ENCODE peak calls at places on chromosomes 2 and 18, in ten cellular contexts. One of them, this sample, is unnamed.

GRCh38 chr2:23900927-23901322 is 26.0 kb downstream of the ATAD2B start:
- DNase-seq in psoas muscle: no peak
- DNase-seq in esophagus muscularis mucosa: no peak
- DNase-seq in HepG2: peak
- DNase-seq in cardiac muscle cell: no peak
- DNase-seq in PC-3: peak
- DNase-seq in kidney: no peak
- DNase-seq in HCT116: peak
- DNase-seq in A673: peak
- DNase-seq in heart left ventricle: no peak
- DNase-seq in this sample: peak

GRCh38 chr2:185608799-185609198 is 129.8 kb upstream of the FSIP2 start:
- DNase-seq in psoas muscle: no peak
- DNase-seq in esophagus muscularis mucosa: no peak
- DNase-seq in HepG2: no peak
- DNase-seq in cardiac muscle cell: no peak
- DNase-seq in PC-3: peak
- DNase-seq in kidney: no peak
- DNase-seq in HCT116: peak
- DNase-seq in A673: peak
- DNase-seq in heart left ventricle: no peak
- DNase-seq in this sample: peak

GRCh38 chr2:195656859-195657633 is at the start of gene SLC39A10:
- DNase-seq in psoas muscle: peak
- DNase-seq in esophagus muscularis mucosa: peak
- DNase-seq in HepG2: peak
- DNase-seq in cardiac muscle cell: peak
- DNase-seq in PC-3: peak
- DNase-seq in kidney: peak
- DNase-seq in HCT116: peak
- DNase-seq in A673: peak
- DNase-seq in heart left ventricle: peak
- DNase-seq in this sample: peak

GRCh38 chr2:224520064-224520463 is 65.1 kb downstream of the CUL3 start:
- DNase-seq in psoas muscle: no peak
- DNase-seq in esophagus muscularis mucosa: no peak
- DNase-seq in HepG2: peak
- DNase-seq in cardiac muscle cell: no peak
- DNase-seq in PC-3: peak
- DNase-seq in kidney: no peak
- DNase-seq in HCT116: no peak
- DNase-seq in A673: no peak
- DNase-seq in heart left ventricle: no peak
- DNase-seq in this sample: peak

GRCh38 chr2:196173505-196173904 is 2.1 kb upstream of the STK17B start:
- DNase-seq in psoas muscle: no peak
- DNase-seq in esophagus muscularis mucosa: no peak
- DNase-seq in HepG2: no peak
- DNase-seq in cardiac muscle cell: no peak
- DNase-seq in PC-3: no peak
- DNase-seq in kidney: no peak
- DNase-seq in HCT116: no peak
- DNase-seq in A673: no peak
- DNase-seq in heart left ventricle: no peak
- DNase-seq in this sample: no peak

GRCh38 chr2:68253211-68254068 is 1.1 kb upstream of the PPP3R1 start:
- DNase-seq in psoas muscle: no peak
- DNase-seq in esophagus muscularis mucosa: no peak
- DNase-seq in HepG2: peak
- DNase-seq in cardiac muscle cell: no peak
- DNase-seq in PC-3: peak
- DNase-seq in kidney: no peak
- DNase-seq in HCT116: no peak
- DNase-seq in A673: peak
- DNase-seq in heart left ventricle: no peak
- DNase-seq in this sample: no peak

GRCh38 chr18:22515250-22515649 is 97.5 kb upstream of the CTAGE1 start:
- DNase-seq in psoas muscle: no peak
- DNase-seq in esophagus muscularis mucosa: peak
- DNase-seq in HepG2: no peak
- DNase-seq in cardiac muscle cell: no peak
- DNase-seq in PC-3: no peak
- DNase-seq in kidney: no peak
- DNase-seq in HCT116: no peak
- DNase-seq in A673: no peak
- DNase-seq in heart left ventricle: no peak
- DNase-seq in this sample: no peak

GRCh38 chr2:239392072-239392357 is 8.8 kb downstream of the HDAC4 start:
- DNase-seq in psoas muscle: no peak
- DNase-seq in esophagus muscularis mucosa: no peak
- DNase-seq in HepG2: no peak
- DNase-seq in cardiac muscle cell: no peak
- DNase-seq in PC-3: no peak
- DNase-seq in kidney: no peak
- DNase-seq in HCT116: no peak
- DNase-seq in A673: no peak
- DNase-seq in heart left ventricle: no peak
- DNase-seq in this sample: no peak

GRCh38 chr18:67359868-67360838 is 156.4 kb downstream of the DSEL start:
- DNase-seq in psoas muscle: peak
- DNase-seq in esophagus muscularis mucosa: no peak
- DNase-seq in HepG2: peak
- DNase-seq in cardiac muscle cell: no peak
- DNase-seq in PC-3: peak
- DNase-seq in kidney: no peak
- DNase-seq in HCT116: no peak
- DNase-seq in A673: peak
- DNase-seq in heart left ventricle: peak
- DNase-seq in this sample: peak

GRCh38 chr2:149160701-149161217 is 122.3 kb downstream of the LYPD6B start:
- DNase-seq in psoas muscle: no peak
- DNase-seq in esophagus muscularis mucosa: peak
- DNase-seq in HepG2: no peak
- DNase-seq in cardiac muscle cell: peak
- DNase-seq in PC-3: no peak
- DNase-seq in kidney: no peak
- DNase-seq in HCT116: no peak
- DNase-seq in A673: no peak
- DNase-seq in heart left ventricle: no peak
- DNase-seq in this sample: no peak

GRCh38 chr2:120907822-120908221 is 172.2 kb downstream of the GLI2 start:
- DNase-seq in psoas muscle: no peak
- DNase-seq in esophagus muscularis mucosa: no peak
- DNase-seq in HepG2: peak
- DNase-seq in cardiac muscle cell: no peak
- DNase-seq in PC-3: no peak
- DNase-seq in kidney: no peak
- DNase-seq in HCT116: no peak
- DNase-seq in A673: no peak
- DNase-seq in heart left ventricle: no peak
- DNase-seq in this sample: no peak
- TF ChIP-seq CTCF in psoas muscle: no peak
- TF ChIP-seq CTCF in esophagus muscularis mucosa: no peak
- TF ChIP-seq CTCF in HepG2: peak
- TF ChIP-seq CTCF in cardiac muscle cell: peak
- TF ChIP-seq CTCF in PC-3: peak
- TF ChIP-seq CTCF in kidney: no peak
- TF ChIP-seq CTCF in HCT116: peak
- TF ChIP-seq CTCF in A673: no peak
- TF ChIP-seq CTCF in heart left ventricle: no peak
- TF ChIP-seq CTCF in this sample: peak

GRCh38 chr18:8114480-8114879 is 494.8 kb upstream of the RAB12 start:
- DNase-seq in psoas muscle: no peak
- DNase-seq in esophagus muscularis mucosa: no peak
- DNase-seq in HepG2: no peak
- DNase-seq in cardiac muscle cell: no peak
- DNase-seq in PC-3: no peak
- DNase-seq in kidney: no peak
- DNase-seq in HCT116: no peak
- DNase-seq in A673: no peak
- DNase-seq in heart left ventricle: no peak
- DNase-seq in this sample: no peak
- H3K27ac ChIP-seq in psoas muscle: no peak
- H3K27ac ChIP-seq in esophagus muscularis mucosa: no peak
- H3K27ac ChIP-seq in HepG2: no peak
- H3K27ac ChIP-seq in cardiac muscle cell: no peak
- H3K27ac ChIP-seq in PC-3: no peak
- H3K27ac ChIP-seq in kidney: no peak
- H3K27ac ChIP-seq in HCT116: no peak
- H3K27ac ChIP-seq in A673: no peak
- H3K27ac ChIP-seq in heart left ventricle: no peak
- H3K27ac ChIP-seq in this sample: no peak

GRCh38 chr2:27489118-27489497 is 435 bp downstream of the IFT172 start:
- DNase-seq in psoas muscle: no peak
- DNase-seq in esophagus muscularis mucosa: no peak
- DNase-seq in HepG2: peak
- DNase-seq in cardiac muscle cell: peak
- DNase-seq in PC-3: no peak
- DNase-seq in kidney: no peak
- DNase-seq in HCT116: peak
- DNase-seq in A673: peak
- DNase-seq in heart left ventricle: no peak
- DNase-seq in this sample: no peak

GRCh38 chr2:27492557-27492956 is 2.4 kb downstream of the FNDC4 start:
- DNase-seq in psoas muscle: no peak
- DNase-seq in esophagus muscularis mucosa: no peak
- DNase-seq in HepG2: no peak
- DNase-seq in cardiac muscle cell: no peak
- DNase-seq in PC-3: no peak
- DNase-seq in kidney: no peak
- DNase-seq in HCT116: no peak
- DNase-seq in A673: no peak
- DNase-seq in heart left ventricle: no peak
- DNase-seq in this sample: no peak

GRCh38 chr2:27493948-27494283 is 1.1 kb downstream of the FNDC4 start:
- DNase-seq in psoas muscle: no peak
- DNase-seq in esophagus muscularis mucosa: no peak
- DNase-seq in HepG2: no peak
- DNase-seq in cardiac muscle cell: no peak
- DNase-seq in PC-3: no peak
- DNase-seq in kidney: peak
- DNase-seq in HCT116: no peak
- DNase-seq in A673: no peak
- DNase-seq in heart left ventricle: no peak
- DNase-seq in this sample: no peak

GRCh38 chr2:27485496-27485895 is 4.0 kb downstream of the IFT172 start:
- DNase-seq in psoas muscle: no peak
- DNase-seq in esophagus muscularis mucosa: no peak
- DNase-seq in HepG2: no peak
- DNase-seq in cardiac muscle cell: no peak
- DNase-seq in PC-3: no peak
- DNase-seq in kidney: no peak
- DNase-seq in HCT116: no peak
- DNase-seq in A673: no peak
- DNase-seq in heart left ventricle: no peak
- DNase-seq in this sample: no peak

GRCh38 chr2:27489498-27490397 is at the start of gene IFT172:
- DNase-seq in psoas muscle: peak
- DNase-seq in esophagus muscularis mucosa: peak
- DNase-seq in HepG2: peak
- DNase-seq in cardiac muscle cell: peak
- DNase-seq in PC-3: peak
- DNase-seq in kidney: peak
- DNase-seq in HCT116: peak
- DNase-seq in A673: peak
- DNase-seq in heart left ventricle: peak
- DNase-seq in this sample: peak
- H3K4me3 ChIP-seq in psoas muscle: peak
- H3K4me3 ChIP-seq in esophagus muscularis mucosa: peak
- H3K4me3 ChIP-seq in HepG2: peak
- H3K4me3 ChIP-seq in cardiac muscle cell: peak
- H3K4me3 ChIP-seq in PC-3: peak
- H3K4me3 ChIP-seq in kidney: peak
- H3K4me3 ChIP-seq in HCT116: peak
- H3K4me3 ChIP-seq in A673: peak
- H3K4me3 ChIP-seq in heart left ventricle: peak
- H3K4me3 ChIP-seq in this sample: peak

GRCh38 chr2:25043241-25043867 is 1.5 kb downstream of the EFR3B start:
- DNase-seq in psoas muscle: no peak
- DNase-seq in esophagus muscularis mucosa: no peak
- DNase-seq in HepG2: no peak
- DNase-seq in cardiac muscle cell: peak
- DNase-seq in PC-3: peak
- DNase-seq in kidney: no peak
- DNase-seq in HCT116: no peak
- DNase-seq in A673: peak
- DNase-seq in heart left ventricle: no peak
- DNase-seq in this sample: peak

GRCh38 chr2:25041928-25042320 is at the start of gene EFR3B:
- DNase-seq in psoas muscle: peak
- DNase-seq in esophagus muscularis mucosa: peak
- DNase-seq in HepG2: peak
- DNase-seq in cardiac muscle cell: peak
- DNase-seq in PC-3: peak
- DNase-seq in kidney: peak
- DNase-seq in HCT116: peak
- DNase-seq in A673: peak
- DNase-seq in heart left ventricle: peak
- DNase-seq in this sample: peak

GRCh38 chr2:25042321-25043240 is 705 bp downstream of the EFR3B start:
- DNase-seq in psoas muscle: peak
- DNase-seq in esophagus muscularis mucosa: no peak
- DNase-seq in HepG2: no peak
- DNase-seq in cardiac muscle cell: peak
- DNase-seq in PC-3: peak
- DNase-seq in kidney: peak
- DNase-seq in HCT116: no peak
- DNase-seq in A673: peak
- DNase-seq in heart left ventricle: peak
- DNase-seq in this sample: peak

GRCh38 chr2:25039126-25039525 is 2.8 kb upstream of the EFR3B start:
- DNase-seq in psoas muscle: no peak
- DNase-seq in esophagus muscularis mucosa: no peak
- DNase-seq in HepG2: no peak
- DNase-seq in cardiac muscle cell: no peak
- DNase-seq in PC-3: no peak
- DNase-seq in kidney: no peak
- DNase-seq in HCT116: no peak
- DNase-seq in A673: no peak
- DNase-seq in heart left ventricle: no peak
- DNase-seq in this sample: no peak

DNA sequence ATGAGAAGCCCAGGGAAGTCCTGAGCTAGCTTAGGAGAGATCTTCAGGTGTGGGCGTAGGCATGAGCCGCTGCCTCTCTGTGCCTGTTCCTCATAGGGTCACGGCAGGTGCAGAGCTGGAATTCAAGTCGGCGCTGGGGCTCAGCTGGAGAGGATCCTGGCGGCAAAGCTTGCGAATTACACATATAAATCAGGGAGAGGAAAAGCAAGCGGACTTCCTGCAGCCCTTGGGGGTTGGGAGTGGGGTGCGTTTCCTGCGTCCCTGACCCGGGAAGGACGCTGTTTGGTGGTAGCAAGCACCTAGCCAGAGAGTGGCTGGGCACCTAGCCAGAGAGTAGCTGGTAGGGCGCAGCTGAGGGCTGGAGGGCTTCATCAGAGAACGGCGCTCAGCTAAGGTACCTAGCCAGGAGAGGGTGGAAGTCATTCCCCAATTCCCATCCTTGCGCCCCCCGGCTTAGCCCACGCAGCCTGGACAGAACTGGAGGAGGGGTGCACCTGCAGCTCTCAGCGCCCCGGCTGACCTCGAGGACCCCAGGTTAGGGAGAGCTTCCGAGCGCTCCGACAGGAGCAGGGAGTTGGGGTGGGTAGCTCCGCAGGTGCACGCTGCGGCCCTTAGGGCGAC is 459 bp upstream of the EFR3B start:
- DNase-seq in psoas muscle: peak
- DNase-seq in esophagus muscularis mucosa: no peak
- DNase-seq in HepG2: peak
- DNase-seq in cardiac muscle cell: peak
- DNase-seq in PC-3: peak
- DNase-seq in kidney: peak
- DNase-seq in HCT116: peak
- DNase-seq in A673: peak
- DNase-seq in heart left ventricle: peak
- DNase-seq in this sample: peak
- TF ChIP-seq CTCF in psoas muscle: peak
- TF ChIP-seq CTCF in esophagus muscularis mucosa: no peak
- TF ChIP-seq CTCF in HepG2: peak
- TF ChIP-seq CTCF in cardiac muscle cell: peak
- TF ChIP-seq CTCF in PC-3: peak
- TF ChIP-seq CTCF in kidney: peak
- TF ChIP-seq CTCF in HCT116: no peak
- TF ChIP-seq CTCF in A673: no peak
- TF ChIP-seq CTCF in heart left ventricle: peak
- TF ChIP-seq CTCF in this sample: peak